ENCODE peak calls at places on chromosome 11, in four cellular contexts. R is DMS153, S is HT-29, L is left cardiac atrium. I is an unnamed sample.

GRCh38 chr11:93740031-93740801 is 1.1 kb downstream of the TAF1D start:
- DNase-seq in R (no peak), S (peak), L (no peak), I (peak)

GRCh38 chr11:77196961-77197360 is 68.9 kb downstream of the MYO7A start:
- DNase-seq in R (no peak), S (no peak), L (peak), I (no peak)

GRCh38 chr11:28463826-28464225 is 355.6 kb downstream of the METTL15 start:
- DNase-seq in R (no peak), S (no peak), L (no peak), I (no peak)

GRCh38 chr11:62208785-62209144 is 292 bp downstream of the SCGB2A1 start:
- DNase-seq in R (peak), S (no peak), L (no peak), I (no peak)

GRCh38 chr11:119206512-119207299 is 567 bp downstream of the CBL start:
- DNase-seq in R (no peak), S (peak), L (peak), I (no peak)

GRCh38 chr11:107018902-107019493 is 722 bp upstream of the GUCY1A2 start:
- DNase-seq in R (no peak), S (no peak), L (peak), I (no peak)

GRCh38 chr11:59207988-59208432 is 4.7 kb downstream of the MPEG1 start:
- DNase-seq in R (peak), S (peak), L (peak), I (peak)

GRCh38 chr11:72426758-72427157 is 7.6 kb downstream of the CLPB start:
- DNase-seq in R (no peak), S (no peak), L (no peak), I (no peak)

I was measured in LoVo.